ENCODE peak calls at places on chromosomes 6 and 20, in ten cellular contexts. One of them, this sample, is unnamed.

GRCh38 chr6:13992417-13993055 is 67.8 kb downstream of the RNF182 start:
- DNase-seq in Peyer's patch: no peak
- DNase-seq in IMR-90: peak
- DNase-seq in PC-9: peak
- DNase-seq in CD8-positive, alpha-beta T cell: no peak
- DNase-seq in epithelial cell of esophagus: peak
- DNase-seq in cardiac muscle cell: no peak
- DNase-seq in HFF-Myc: peak
- DNase-seq in fibroblast of the aortic adventitia: peak
- DNase-seq in stomach: no peak
- DNase-seq in this sample: no peak

GRCh38 chr6:17394192-17394611 is 807 bp downstream of the CAP2 start:
- DNase-seq in CD8-positive, alpha-beta T cell: no peak
- DNase-seq in fibroblast of the aortic adventitia: peak
- DNase-seq in Peyer's patch: peak
- DNase-seq in IMR-90: peak
- DNase-seq in cardiac muscle cell: peak
- DNase-seq in PC-9: peak
- DNase-seq in epithelial cell of esophagus: peak
- DNase-seq in stomach: peak
- DNase-seq in HFF-Myc: peak
- DNase-seq in this sample: no peak

GRCh38 chr6:132960720-132961119 is 146.4 kb downstream of the RPS12 start:
- DNase-seq in stomach: no peak
- DNase-seq in Peyer's patch: no peak
- DNase-seq in HFF-Myc: no peak
- DNase-seq in PC-9: peak
- DNase-seq in fibroblast of the aortic adventitia: no peak
- DNase-seq in cardiac muscle cell: no peak
- DNase-seq in epithelial cell of esophagus: peak
- DNase-seq in IMR-90: no peak
- DNase-seq in CD8-positive, alpha-beta T cell: no peak
- DNase-seq in this sample: no peak

GRCh38 chr20:49104365-49104648 is 58.2 kb downstream of the CSE1L start:
- DNase-seq in Peyer's patch: no peak
- DNase-seq in IMR-90: no peak
- DNase-seq in fibroblast of the aortic adventitia: no peak
- DNase-seq in PC-9: no peak
- DNase-seq in stomach: no peak
- DNase-seq in CD8-positive, alpha-beta T cell: no peak
- DNase-seq in cardiac muscle cell: peak
- DNase-seq in epithelial cell of esophagus: no peak
- DNase-seq in HFF-Myc: no peak
- DNase-seq in this sample: no peak

GRCh38 chr6:124659427-124659826 is 302.8 kb upstream of the RNF217 start:
- DNase-seq in epithelial cell of esophagus: peak
- DNase-seq in IMR-90: no peak
- DNase-seq in cardiac muscle cell: no peak
- DNase-seq in Peyer's patch: no peak
- DNase-seq in CD8-positive, alpha-beta T cell: no peak
- DNase-seq in stomach: no peak
- DNase-seq in HFF-Myc: no peak
- DNase-seq in fibroblast of the aortic adventitia: no peak
- DNase-seq in PC-9: no peak
- DNase-seq in this sample: no peak

GRCh38 chr6:39804666-39805065 is 12.5 kb downstream of the DAAM2 start:
- DNase-seq in PC-9: no peak
- DNase-seq in cardiac muscle cell: no peak
- DNase-seq in fibroblast of the aortic adventitia: peak
- DNase-seq in HFF-Myc: peak
- DNase-seq in CD8-positive, alpha-beta T cell: no peak
- DNase-seq in epithelial cell of esophagus: peak
- DNase-seq in stomach: no peak
- DNase-seq in IMR-90: peak
- DNase-seq in Peyer's patch: no peak
- DNase-seq in this sample: no peak

GRCh38 chr6:44652551-44652950 is 265.0 kb downstream of the CDC5L start:
- DNase-seq in PC-9: no peak
- DNase-seq in epithelial cell of esophagus: no peak
- DNase-seq in Peyer's patch: no peak
- DNase-seq in HFF-Myc: no peak
- DNase-seq in cardiac muscle cell: no peak
- DNase-seq in CD8-positive, alpha-beta T cell: no peak
- DNase-seq in stomach: no peak
- DNase-seq in fibroblast of the aortic adventitia: peak
- DNase-seq in IMR-90: peak
- DNase-seq in this sample: no peak

GRCh38 chr20:62895539-62895938 is 30.8 kb downstream of the DIDO1 start:
- DNase-seq in IMR-90: no peak
- DNase-seq in CD8-positive, alpha-beta T cell: no peak
- DNase-seq in epithelial cell of esophagus: no peak
- DNase-seq in Peyer's patch: no peak
- DNase-seq in stomach: no peak
- DNase-seq in cardiac muscle cell: no peak
- DNase-seq in HFF-Myc: no peak
- DNase-seq in PC-9: no peak
- DNase-seq in fibroblast of the aortic adventitia: no peak
- DNase-seq in this sample: no peak

GRCh38 chr6:26196846-26197683 is 109.8 kb downstream of the HFE start:
- DNase-seq in stomach: peak
- DNase-seq in epithelial cell of esophagus: peak
- DNase-seq in IMR-90: peak
- DNase-seq in fibroblast of the aortic adventitia: peak
- DNase-seq in HFF-Myc: peak
- DNase-seq in PC-9: peak
- DNase-seq in Peyer's patch: peak
- DNase-seq in CD8-positive, alpha-beta T cell: peak
- DNase-seq in cardiac muscle cell: peak
- DNase-seq in this sample: peak

GRCh38 chr6:4451101-4451500 is 315.7 kb upstream of the ECI2 start:
- DNase-seq in HFF-Myc: no peak
- DNase-seq in Peyer's patch: no peak
- DNase-seq in stomach: no peak
- DNase-seq in IMR-90: no peak
- DNase-seq in CD8-positive, alpha-beta T cell: no peak
- DNase-seq in fibroblast of the aortic adventitia: no peak
- DNase-seq in epithelial cell of esophagus: no peak
- DNase-seq in cardiac muscle cell: no peak
- DNase-seq in PC-9: no peak
- DNase-seq in this sample: no peak

GRCh38 chr20:57278457-57278856 is 12.0 kb upstream of the BMP7 start:
- DNase-seq in HFF-Myc: no peak
- DNase-seq in IMR-90: no peak
- DNase-seq in cardiac muscle cell: no peak
- DNase-seq in PC-9: no peak
- DNase-seq in fibroblast of the aortic adventitia: no peak
- DNase-seq in Peyer's patch: no peak
- DNase-seq in epithelial cell of esophagus: no peak
- DNase-seq in stomach: no peak
- DNase-seq in CD8-positive, alpha-beta T cell: no peak
- DNase-seq in this sample: no peak
- H3K4me3 ChIP-seq in HFF-Myc: no peak
- H3K4me3 ChIP-seq in IMR-90: no peak
- H3K4me3 ChIP-seq in cardiac muscle cell: no peak
- H3K4me3 ChIP-seq in PC-9: no peak
- H3K4me3 ChIP-seq in fibroblast of the aortic adventitia: no peak
- H3K4me3 ChIP-seq in Peyer's patch: no peak
- H3K4me3 ChIP-seq in epithelial cell of esophagus: no peak
- H3K4me3 ChIP-seq in stomach: no peak
- H3K4me3 ChIP-seq in CD8-positive, alpha-beta T cell: no peak
- H3K4me3 ChIP-seq in this sample: no peak

DNA sequence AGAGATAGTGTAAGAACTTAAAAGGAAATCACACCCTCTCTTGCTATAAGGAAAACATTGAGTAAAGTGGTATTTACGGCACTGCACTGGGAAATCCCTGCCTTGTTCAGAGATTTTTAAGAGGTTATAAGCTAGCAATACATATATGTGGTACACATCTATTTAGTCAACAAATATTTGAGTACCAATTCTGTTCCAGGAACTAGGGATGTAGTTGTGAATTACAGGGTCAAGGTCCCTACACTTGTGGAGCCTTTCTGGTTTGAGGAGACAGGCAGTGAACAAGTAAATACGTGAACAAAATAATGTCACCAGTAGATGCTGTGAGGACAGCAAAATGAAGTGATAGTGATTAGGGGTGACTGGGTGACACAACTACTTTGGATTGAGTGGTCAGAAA is 1.8 kb downstream of the TM9SF4 start:
- DNase-seq in fibroblast of the aortic adventitia: no peak
- DNase-seq in PC-9: no peak
- DNase-seq in IMR-90: no peak
- DNase-seq in HFF-Myc: no peak
- DNase-seq in CD8-positive, alpha-beta T cell: no peak
- DNase-seq in stomach: no peak
- DNase-seq in cardiac muscle cell: no peak
- DNase-seq in Peyer's patch: no peak
- DNase-seq in epithelial cell of esophagus: no peak
- DNase-seq in this sample: no peak
- H3K4me3 ChIP-seq in fibroblast of the aortic adventitia: no peak
- H3K4me3 ChIP-seq in PC-9: peak
- H3K4me3 ChIP-seq in IMR-90: no peak
- H3K4me3 ChIP-seq in HFF-Myc: peak
- H3K4me3 ChIP-seq in CD8-positive, alpha-beta T cell: no peak
- H3K4me3 ChIP-seq in stomach: no peak
- H3K4me3 ChIP-seq in cardiac muscle cell: no peak
- H3K4me3 ChIP-seq in Peyer's patch: no peak
- H3K4me3 ChIP-seq in epithelial cell of esophagus: no peak
- H3K4me3 ChIP-seq in this sample: no peak

GRCh38 chr6:109008537-109008950 is 86.1 kb downstream of the SESN1 start:
- DNase-seq in fibroblast of the aortic adventitia: peak
- DNase-seq in IMR-90: peak
- DNase-seq in HFF-Myc: no peak
- DNase-seq in CD8-positive, alpha-beta T cell: no peak
- DNase-seq in PC-9: no peak
- DNase-seq in cardiac muscle cell: no peak
- DNase-seq in epithelial cell of esophagus: no peak
- DNase-seq in Peyer's patch: no peak
- DNase-seq in stomach: no peak
- DNase-seq in this sample: no peak
- H3K4me3 ChIP-seq in fibroblast of the aortic adventitia: peak
- H3K4me3 ChIP-seq in IMR-90: peak
- H3K4me3 ChIP-seq in HFF-Myc: peak
- H3K4me3 ChIP-seq in CD8-positive, alpha-beta T cell: peak
- H3K4me3 ChIP-seq in PC-9: peak
- H3K4me3 ChIP-seq in cardiac muscle cell: peak
- H3K4me3 ChIP-seq in epithelial cell of esophagus: peak
- H3K4me3 ChIP-seq in Peyer's patch: peak
- H3K4me3 ChIP-seq in stomach: peak
- H3K4me3 ChIP-seq in this sample: peak

GRCh38 chr20:10368702-10369041 is 65.3 kb downstream of the MKKS start:
- DNase-seq in IMR-90: no peak
- DNase-seq in PC-9: no peak
- DNase-seq in CD8-positive, alpha-beta T cell: no peak
- DNase-seq in epithelial cell of esophagus: no peak
- DNase-seq in HFF-Myc: no peak
- DNase-seq in cardiac muscle cell: no peak
- DNase-seq in Peyer's patch: no peak
- DNase-seq in fibroblast of the aortic adventitia: no peak
- DNase-seq in stomach: no peak
- DNase-seq in this sample: no peak
- H3K4me3 ChIP-seq in IMR-90: no peak
- H3K4me3 ChIP-seq in PC-9: no peak
- H3K4me3 ChIP-seq in CD8-positive, alpha-beta T cell: no peak
- H3K4me3 ChIP-seq in epithelial cell of esophagus: no peak
- H3K4me3 ChIP-seq in HFF-Myc: no peak
- H3K4me3 ChIP-seq in cardiac muscle cell: no peak
- H3K4me3 ChIP-seq in Peyer's patch: no peak
- H3K4me3 ChIP-seq in fibroblast of the aortic adventitia: no peak
- H3K4me3 ChIP-seq in stomach: no peak
- H3K4me3 ChIP-seq in this sample: no peak

GRCh38 chr6:121620002-121620740 is 184.7 kb downstream of the GJA1 start:
- DNase-seq in IMR-90: no peak
- DNase-seq in HFF-Myc: peak
- DNase-seq in stomach: no peak
- DNase-seq in epithelial cell of esophagus: no peak
- DNase-seq in PC-9: no peak
- DNase-seq in CD8-positive, alpha-beta T cell: no peak
- DNase-seq in cardiac muscle cell: no peak
- DNase-seq in Peyer's patch: no peak
- DNase-seq in fibroblast of the aortic adventitia: no peak
- DNase-seq in this sample: no peak
- H3K4me3 ChIP-seq in IMR-90: no peak
- H3K4me3 ChIP-seq in HFF-Myc: no peak
- H3K4me3 ChIP-seq in stomach: no peak
- H3K4me3 ChIP-seq in epithelial cell of esophagus: no peak
- H3K4me3 ChIP-seq in PC-9: no peak
- H3K4me3 ChIP-seq in CD8-positive, alpha-beta T cell: no peak
- H3K4me3 ChIP-seq in cardiac muscle cell: no peak
- H3K4me3 ChIP-seq in Peyer's patch: no peak
- H3K4me3 ChIP-seq in fibroblast of the aortic adventitia: no peak
- H3K4me3 ChIP-seq in this sample: no peak

DNA sequence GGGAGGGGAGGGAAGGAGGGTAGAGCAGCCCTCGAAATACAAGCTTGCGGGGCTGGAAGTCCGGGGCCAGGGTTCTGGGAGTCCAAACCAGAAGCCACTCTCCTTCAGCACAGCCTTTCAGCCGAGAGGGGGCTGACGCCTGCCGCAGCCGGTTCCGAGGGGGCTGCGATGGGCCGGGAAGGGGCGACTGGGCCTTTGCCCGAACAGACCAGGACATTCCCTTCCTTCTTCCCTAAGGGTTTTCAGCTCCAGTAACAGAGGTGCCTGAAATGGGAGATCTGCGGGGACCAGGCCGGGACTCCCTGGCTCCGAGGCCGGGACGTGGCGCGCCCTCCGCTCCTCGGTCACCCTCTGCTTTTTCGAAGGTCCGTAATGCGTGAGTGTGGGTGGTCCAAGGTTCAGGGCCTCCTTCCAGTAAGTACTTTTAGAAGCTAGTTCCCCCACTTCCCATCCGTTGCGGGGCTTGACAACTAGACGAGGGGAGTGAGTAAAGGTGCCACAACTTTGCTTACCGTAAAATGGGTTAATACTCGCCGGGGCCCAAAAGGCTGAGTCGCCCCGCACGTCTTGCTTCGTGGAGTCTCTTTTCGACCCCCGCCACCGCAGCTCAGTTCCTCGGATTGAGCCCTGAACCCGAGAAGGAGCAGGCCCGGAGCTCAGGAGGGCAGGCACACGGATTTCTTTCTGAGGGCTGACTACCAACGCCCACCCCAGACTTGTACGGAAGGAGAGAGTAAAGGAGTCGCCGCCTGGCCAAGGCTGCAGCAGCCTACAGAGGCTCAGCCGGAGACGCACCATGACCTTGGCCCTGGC is 2.9 kb upstream of the OLIG3 start:
- DNase-seq in epithelial cell of esophagus: no peak
- DNase-seq in PC-9: no peak
- DNase-seq in fibroblast of the aortic adventitia: no peak
- DNase-seq in CD8-positive, alpha-beta T cell: no peak
- DNase-seq in stomach: no peak
- DNase-seq in Peyer's patch: no peak
- DNase-seq in HFF-Myc: no peak
- DNase-seq in IMR-90: no peak
- DNase-seq in cardiac muscle cell: no peak
- DNase-seq in this sample: no peak
- H3K4me3 ChIP-seq in epithelial cell of esophagus: no peak
- H3K4me3 ChIP-seq in PC-9: no peak
- H3K4me3 ChIP-seq in fibroblast of the aortic adventitia: no peak
- H3K4me3 ChIP-seq in CD8-positive, alpha-beta T cell: peak
- H3K4me3 ChIP-seq in stomach: peak
- H3K4me3 ChIP-seq in Peyer's patch: peak
- H3K4me3 ChIP-seq in HFF-Myc: no peak
- H3K4me3 ChIP-seq in IMR-90: no peak
- H3K4me3 ChIP-seq in cardiac muscle cell: peak
- H3K4me3 ChIP-seq in this sample: no peak

This sample was measured in Jurkat, Clone E6-1.